ENCODE peak calls at places on chromosomes 16 and 17, in nine cellular contexts. R is PC-3, O is GM23248, G is hepatocyte, L is SK-N-SH, D is GM23338, C is neural progenitor cell, Z is HCT116, X is MM.1S. V is an unnamed sample.

GRCh38 chr17:59786536-59787319 is 79.3 kb downstream of the VMP1 start:
- DNase-seq in R (peak; percentile 100), O (peak; percentile 99), G (peak; percentile 93), L (peak; percentile 32), D (peak; percentile 68), C (peak; percentile 15), Z (peak; percentile 100), X (peak; percentile 96), V (peak; percentile 68)

GRCh38 chr16:26667271-26667703 is 399.4 kb upstream of the C16orf82 start:
- DNase-seq in R (no peak), O (no peak), G (no peak), L (no peak), D (peak; percentile 13), C (peak; percentile 76), Z (no peak), X (no peak), V (no peak)

GRCh38 chr17:70321388-70321787 is 152.1 kb downstream of the KCNJ2 start:
- DNase-seq in R (no peak), O (no peak), G (no peak), L (no peak), D (no peak), C (no peak), Z (no peak), X (no peak), V (no peak)

GRCh38 chr17:45143767-45144198 is 4.5 kb upstream of the HEXIM1 start:
- DNase-seq in R (no peak), O (peak; percentile 92), G (peak; percentile 83), L (peak; percentile 17), D (peak; percentile 82), C (peak; percentile 55), Z (no peak), X (no peak), V (no peak)

GRCh38 chr17:70848785-70849184 is 679.5 kb downstream of the KCNJ2 start:
- DNase-seq in R (peak; percentile 74), O (peak; percentile 37), G (no peak), L (no peak), D (no peak), C (no peak), Z (no peak), X (no peak), V (no peak)

GRCh38 chr16:70670175-70670574 is 15.7 kb downstream of the MTSS2 start:
- DNase-seq in R (no peak), O (no peak), G (no peak), L (no peak), D (no peak), C (no peak), Z (no peak), X (no peak), V (no peak)

GRCh38 chr17:49585422-49586027 is 9.9 kb downstream of the NXPH3 start:
- DNase-seq in R (peak; percentile 67), O (no peak), G (no peak), L (peak; percentile 56), D (peak; percentile 85), C (peak; percentile 71), Z (no peak), X (no peak), V (no peak)

GRCh38 chr17:8654822-8655221 is 24.3 kb upstream of the MYH10 start:
- DNase-seq in R (no peak), O (no peak), G (no peak), L (no peak), D (no peak), C (no peak), Z (no peak), X (peak; percentile 76), V (no peak)

GRCh38 chr16:85928411-85928820 is 29.5 kb downstream of the IRF8 start:
- DNase-seq in R (no peak), O (peak; percentile 60), G (peak; percentile 51), L (no peak), D (no peak), C (no peak), Z (no peak), X (no peak), V (no peak)

GRCh38 chr17:78995761-78996451 is 13.7 kb downstream of the CANT1 start:
- DNase-seq in R (peak; percentile 96), O (no peak), G (peak; percentile 45), L (peak; percentile 34), D (no peak), C (no peak), Z (no peak), X (no peak), V (no peak)

GRCh38 chr16:66606000-66606751 is 1.7 kb downstream of the CMTM3 start:
- DNase-seq in R (no peak), O (no peak), G (no peak), L (no peak), D (no peak), C (no peak), Z (no peak), X (no peak), V (peak; percentile 72)

GRCh38 chr17:14092808-14093207 is 23.5 kb downstream of the COX10 start:
- DNase-seq in R (no peak), O (no peak), G (no peak), L (no peak), D (no peak), C (no peak), Z (no peak), X (no peak), V (no peak)

GRCh38 chr16:10668322-10669045 is 26.2 kb downstream of the TEKT5 start:
- DNase-seq in R (peak; percentile 45), O (peak; percentile 24), G (peak; percentile 27), L (peak; percentile 69), D (peak; percentile 81), C (peak; percentile 76), Z (no peak), X (peak; percentile 18), V (peak; percentile 21)

GRCh38 chr16:81350306-81350615 is 35.5 kb downstream of the GAN start:
- DNase-seq in R (peak; percentile 57), O (peak; percentile 43), G (no peak), L (no peak), D (no peak), C (no peak), Z (no peak), X (no peak), V (no peak)

GRCh38 chr17:77320046-77320445 is 179.3 kb downstream of the SEC14L1 start:
- DNase-seq in R (no peak), O (peak; percentile 77), G (no peak), L (peak; percentile 44), D (no peak), C (no peak), Z (no peak), X (peak; percentile 19), V (no peak)

GRCh38 chr16:11833951-11834695 is 17.2 kb downstream of the RSL1D1 start:
- DNase-seq in R (peak; percentile 23), O (peak; percentile 86), G (peak; percentile 44), L (no peak), D (no peak), C (no peak), Z (no peak), X (no peak), V (no peak)

GRCh38 chr16:4566144-4566543 is 10.0 kb downstream of the C16orf96 start:
- DNase-seq in R (no peak), O (no peak), G (no peak), L (no peak), D (no peak), C (no peak), Z (no peak), X (peak; percentile 53), V (no peak)

GRCh38 chr16:4561565-4561964 is 5.4 kb downstream of the C16orf96 start:
- DNase-seq in R (no peak), O (no peak), G (no peak), L (no peak), D (no peak), C (peak; percentile 32), Z (no peak), X (no peak), V (no peak)

GRCh38 chr16:4570086-4570485 is 13.9 kb downstream of the C16orf96 start:
- DNase-seq in R (no peak), O (no peak), G (no peak), L (no peak), D (no peak), C (no peak), Z (no peak), X (peak; percentile 43), V (no peak)

GRCh38 chr16:4564661-4565267 is 8.6 kb downstream of the C16orf96 start:
- DNase-seq in R (no peak), O (no peak), G (no peak), L (no peak), D (no peak), C (no peak), Z (no peak), X (no peak), V (no peak)
- H2AFZ ChIP-seq in R (no peak overlapping the region), O (no peak overlapping the region), G (no peak overlapping the region), L (no peak overlapping the region), D (no peak overlapping the region), C (no peak overlapping the region), Z (no peak overlapping the region), X (no peak overlapping the region), V (no peak overlapping the region)

DNA sequence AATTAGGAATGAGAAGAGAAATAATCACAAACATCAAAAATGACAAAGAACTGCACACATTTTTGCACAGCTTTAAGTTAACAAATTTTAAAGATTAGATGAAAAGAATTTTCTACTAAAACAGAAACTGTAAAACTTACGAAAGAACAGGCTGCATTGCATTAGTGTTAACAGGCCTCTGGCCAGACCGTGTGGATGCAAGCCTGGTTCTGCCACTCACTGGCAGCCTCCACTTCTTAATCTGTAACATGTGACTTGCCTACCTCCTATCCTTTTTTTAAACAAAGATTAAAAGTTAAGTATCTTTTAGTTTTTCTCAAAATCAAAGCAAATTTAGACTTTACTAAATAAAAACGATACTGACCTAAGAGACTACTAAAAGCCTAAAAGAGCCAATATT is 37.5 kb downstream of the CREBBP start:
- DNase-seq in R (no peak), O (peak; percentile 74), G (no peak), L (peak; percentile 56), D (no peak), C (no peak), Z (no peak), X (no peak), V (no peak)
- TF ChIP-seq EZH2phosphoT487 in R (no peak), O (no peak), G (no peak), L (no peak), D (no peak), C (no peak), Z (no peak), X (no peak), V (no peak)

GRCh38 chr16:53900678-53901077 is 196.7 kb downstream of the FTO start:
- DNase-seq in R (no peak), O (no peak), G (no peak), L (peak; percentile 18), D (no peak), C (no peak), Z (no peak), X (no peak), V (no peak)
- H3K4me1 ChIP-seq in R (no peaks in the 10 kb centered on the region), O (peaks cover 9% of the 10 kb centered on the region), G (peaks cover 4% of the 10 kb centered on the region), L (peaks cover 8% of the 10 kb centered on the region), D (no peaks in the 10 kb centered on the region), C (peaks cover 3% of the 10 kb centered on the region), Z (no peaks in the 10 kb centered on the region), X (no peaks in the 10 kb centered on the region), V (no peaks in the 10 kb centered on the region)

DNA sequence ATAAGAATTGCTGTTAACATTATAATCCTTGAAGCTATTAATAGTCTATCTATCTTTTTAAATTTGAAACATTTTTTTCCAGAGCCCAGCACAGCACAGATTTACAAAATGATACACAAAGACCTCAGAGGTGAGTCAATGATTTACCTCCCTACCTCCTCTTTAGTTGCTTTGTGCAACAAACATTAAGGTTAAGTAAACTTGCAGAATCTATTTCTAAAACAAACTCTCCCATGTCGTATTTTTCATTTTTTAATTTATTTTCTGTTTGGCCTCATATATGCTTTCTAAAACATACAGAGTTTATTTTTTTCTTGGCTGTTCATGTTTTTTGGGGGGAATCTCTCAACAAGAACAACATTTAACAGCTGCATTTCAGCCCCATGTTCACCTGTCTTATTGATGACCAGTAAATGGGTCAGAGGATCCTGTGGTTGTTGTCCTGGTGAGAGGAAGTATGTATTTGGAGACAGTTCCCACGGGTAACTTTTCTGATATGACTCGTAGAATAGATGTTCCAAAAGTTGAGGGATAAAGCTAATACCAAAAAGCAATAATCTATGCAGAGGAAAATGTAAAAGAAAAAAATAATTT is 42.6 kb downstream of the ABCA9 start:
- DNase-seq in R (no peak), O (no peak), G (no peak), L (no peak), D (no peak), C (no peak), Z (no peak), X (no peak), V (no peak)
- H2AFZ ChIP-seq in R (no peak overlapping the region), O (no peak overlapping the region), G (peak overlapping the region; percentile 1), L (no peak overlapping the region), D (no peak overlapping the region), C (no peak overlapping the region), Z (no peak overlapping the region), X (no peak overlapping the region), V (no peak overlapping the region)

V was measured in OCI-LY7.